ENCODE peak calls at places on chromosome 1, in six cellular contexts. One of them, this sample, is unnamed.

GRCh38 chr1:221201773-221202172 is 322.5 kb downstream of the HLX start:
- DNase-seq in AG10803: no peak
- DNase-seq in GM12865: no peak
- DNase-seq in GM12891: no peak
- DNase-seq in NCI-H1092 treated with DMSO at 0.1 percent for 48 hours: no peak
- DNase-seq in GM12892: no peak
- DNase-seq in this sample: no peak

GRCh38 chr1:155976913-155977606 is 1.3 kb downstream of the ARHGEF2 start:
- DNase-seq in GM12892: no peak
- DNase-seq in GM12891: no peak
- DNase-seq in NCI-H1092 treated with DMSO at 0.1 percent for 48 hours: peak; percentile 63
- DNase-seq in GM12865: no peak
- DNase-seq in AG10803: no peak
- DNase-seq in this sample: peak; percentile 26

GRCh38 chr1:167548059-167548932 is 5.3 kb downstream of the CREG1 start:
- DNase-seq in GM12865: no peak
- DNase-seq in NCI-H1092 treated with DMSO at 0.1 percent for 48 hours: no peak
- DNase-seq in AG10803: peak; percentile 75
- DNase-seq in GM12891: no peak
- DNase-seq in GM12892: no peak
- DNase-seq in this sample: no peak

GRCh38 chr1:182395911-182396310 is 4.3 kb upstream of the GLUL start:
- DNase-seq in NCI-H1092 treated with DMSO at 0.1 percent for 48 hours: no peak
- DNase-seq in GM12891: no peak
- DNase-seq in GM12892: no peak
- DNase-seq in GM12865: no peak
- DNase-seq in AG10803: no peak
- DNase-seq in this sample: no peak

GRCh38 chr1:183238071-183238470 is 52.0 kb downstream of the LAMC2 start:
- DNase-seq in GM12865: no peak
- DNase-seq in GM12891: no peak
- DNase-seq in GM12892: no peak
- DNase-seq in AG10803: peak; percentile 58
- DNase-seq in NCI-H1092 treated with DMSO at 0.1 percent for 48 hours: no peak
- DNase-seq in this sample: no peak

GRCh38 chr1:87104945-87105344 is 190.5 kb downstream of the HS2ST1 start:
- DNase-seq in GM12865: no peak
- DNase-seq in AG10803: peak; percentile 8
- DNase-seq in NCI-H1092 treated with DMSO at 0.1 percent for 48 hours: no peak
- DNase-seq in GM12892: no peak
- DNase-seq in GM12891: no peak
- DNase-seq in this sample: no peak

GRCh38 chr1:39657402-39657801 is 14.5 kb downstream of the NT5C1A start:
- DNase-seq in NCI-H1092 treated with DMSO at 0.1 percent for 48 hours: no peak
- DNase-seq in GM12891: no peak
- DNase-seq in AG10803: peak; percentile 79
- DNase-seq in GM12892: no peak
- DNase-seq in GM12865: no peak
- DNase-seq in this sample: peak; percentile 91

GRCh38 chr1:72623299-72623708 is 341.0 kb upstream of the NEGR1 start:
- DNase-seq in GM12891: no peak
- DNase-seq in AG10803: peak; percentile 56
- DNase-seq in GM12892: no peak
- DNase-seq in NCI-H1092 treated with DMSO at 0.1 percent for 48 hours: peak; percentile 60
- DNase-seq in GM12865: peak; percentile 56
- DNase-seq in this sample: peak; percentile 71

GRCh38 chr1:117128323-117129079 is 7.0 kb upstream of the TRIM45 start:
- DNase-seq in AG10803: peak; percentile 46
- DNase-seq in NCI-H1092 treated with DMSO at 0.1 percent for 48 hours: peak; percentile 50
- DNase-seq in GM12892: no peak
- DNase-seq in GM12865: peak; percentile 23
- DNase-seq in GM12891: no peak
- DNase-seq in this sample: peak; percentile 87